ENCODE peak calls at places on chromosomes 13 and 19, in seven cellular contexts. J is AG09319, M is Peyer's patch, H is fibroblast of lung, U is foreskin keratinocyte, V is body of pancreas, Y is IMR-90. I is an unnamed sample.

GRCh38 chr19:38055040-38055439 is 148.0 kb downstream of the SIPA1L3 start:
- DNase-seq in H (no peak), M (no peak), U (no peak), Y (no peak), J (no peak), V (no peak), I (no peak)

GRCh38 chr13:56015919-56016318 is 1124.8 kb upstream of the PRR20A start:
- DNase-seq in Y (no peak), J (no peak), V (no peak), H (no peak), U (no peak), M (no peak), I (no peak)

GRCh38 chr13:68056816-68057710 is 826.9 kb upstream of the PCDH9 start:
- DNase-seq in U (peak), Y (peak), J (no peak), V (no peak), M (no peak), H (peak), I (peak)

GRCh38 chr13:20654156-20654555 is 49.3 kb upstream of the IL17D start:
- DNase-seq in H (peak), V (no peak), M (no peak), U (no peak), J (no peak), Y (peak), I (no peak)

GRCh38 chr19:12944064-12944674 is 1.5 kb upstream of the RAD23A start:
- DNase-seq in U (no peak), J (no peak), H (no peak), Y (no peak), M (no peak), V (no peak), I (no peak)

GRCh38 chr13:44818016-44818415 is 171.3 kb downstream of the NUFIP1 start:
- DNase-seq in Y (no peak), H (no peak), V (no peak), U (no peak), J (no peak), M (no peak), I (no peak)

GRCh38 chr13:85519363-85519762 is 279.9 kb downstream of the SLITRK6 start:
- DNase-seq in H (no peak), M (no peak), U (no peak), J (no peak), V (no peak), Y (no peak), I (no peak)

GRCh38 chr19:14520543-14520942 is 2.3 kb upstream of the DNAJB1 start:
- DNase-seq in J (no peak), H (no peak), M (no peak), U (no peak), Y (no peak), V (no peak), I (no peak)

GRCh38 chr19:291561-292280 is 518 bp upstream of the PLPP2 start:
- DNase-seq in U (no peak), M (no peak), J (no peak), Y (no peak), H (no peak), V (no peak), I (no peak)

GRCh38 chr13:27634791-27635190 is 13.1 kb downstream of the POLR1D start:
- DNase-seq in Y (no peak), J (no peak), M (no peak), U (no peak), H (no peak), V (no peak), I (no peak)

GRCh38 chr13:58955546-58956385 is 1208.0 kb downstream of the DIAPH3 start:
- DNase-seq in V (no peak), H (no peak), M (no peak), U (no peak), Y (no peak), J (no peak), I (no peak)

GRCh38 chr13:30735025-30735967 is at the start of gene ALOX5AP:
- DNase-seq in M (peak), U (no peak), Y (no peak), J (no peak), V (no peak), H (no peak), I (no peak)

GRCh38 chr13:19607523-19608078 is 25.9 kb upstream of the MPHOSPH8 start:
- DNase-seq in J (no peak), M (no peak), Y (no peak), U (no peak), H (peak), V (no peak), I (no peak)

GRCh38 chr19:15452111-15453047 is 2.6 kb upstream of the WIZ start:
- DNase-seq in V (peak), J (peak), M (peak), H (peak), U (peak), Y (peak), I (peak)

GRCh38 chr19:3893509-3894179 is 13.2 kb downstream of the ATCAY start:
- DNase-seq in V (no peak), U (no peak), J (no peak), M (no peak), H (no peak), Y (no peak), I (no peak)

GRCh38 chr19:16586477-16586871 is 14.3 kb upstream of the SLC35E1 start:
- DNase-seq in V (no peak), Y (no peak), M (no peak), U (no peak), H (no peak), J (no peak), I (no peak)

GRCh38 chr13:33174980-33175379 is 110.6 kb downstream of the STARD13 start:
- DNase-seq in J (peak), H (peak), Y (peak), V (no peak), U (no peak), M (no peak), I (no peak)

GRCh38 chr19:53962887-53963435 is at the start of gene CACNG8:
- DNase-seq in M (no peak), U (no peak), V (no peak), J (no peak), Y (no peak), H (no peak), I (no peak)

GRCh38 chr19:15251749-15252397 is 19.6 kb upstream of the EPHX3 start:
- DNase-seq in J (peak), M (peak), V (peak), Y (peak), H (peak), U (no peak), I (peak)

GRCh38 chr13:47628666-47629065 is 372.4 kb downstream of the SUCLA2 start:
- DNase-seq in U (no peak), H (peak), Y (peak), V (no peak), M (no peak), J (no peak), I (no peak)

GRCh38 chr19:4185413-4186086 is 3.1 kb downstream of the ANKRD24 start:
- DNase-seq in H (no peak), M (no peak), Y (no peak), J (no peak), U (no peak), V (no peak), I (no peak)

GRCh38 chr13:77853701-77854100 is 64.9 kb downstream of the EDNRB start:
- DNase-seq in U (no peak), H (no peak), Y (no peak), M (no peak), V (no peak), J (no peak), I (peak)

GRCh38 chr19:33063356-33064116 is 1.2 kb downstream of the RHPN2 start:
- DNase-seq in V (peak), H (peak), J (no peak), M (no peak), Y (peak), U (no peak), I (no peak)

DNA sequence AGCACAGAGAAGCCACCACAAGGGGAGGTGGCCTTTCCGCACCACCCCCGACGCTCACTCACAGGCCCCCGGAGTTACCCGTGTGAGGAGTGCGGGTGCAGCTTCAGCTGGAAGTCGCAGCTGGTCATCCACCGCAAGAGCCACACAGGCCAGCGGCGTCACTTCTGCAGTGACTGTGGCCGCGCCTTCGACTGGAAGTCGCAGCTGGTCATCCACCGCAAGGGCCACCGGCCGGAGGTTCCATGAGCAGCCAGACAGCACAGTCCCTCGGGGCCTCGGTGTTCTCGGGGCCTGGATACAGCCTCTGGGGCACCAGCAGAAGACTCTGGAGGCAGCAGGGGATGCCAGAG is 4.3 kb downstream of the ZNF446 start:
- DNase-seq in M (no peak), Y (no peak), J (no peak), V (no peak), U (no peak), H (no peak), I (no peak)
- TF ChIP-seq CTCF in M (no peak), Y (no peak), J (no peak), V (no peak), U (no peak), H (no peak), I (no peak)

GRCh38 chr13:79440958-79441553 is 35.0 kb upstream of the RBM26 start:
- DNase-seq in J (no peak), Y (no peak), H (no peak), V (no peak), M (no peak), U (no peak), I (no peak)
- TF ChIP-seq CTCF in J (no peak), Y (no peak), H (no peak), V (no peak), M (no peak), U (no peak), I (no peak)

GRCh38 chr19:45150731-45151725 is 9.8 kb downstream of the NKPD1 start:
- DNase-seq in Y (no peak), H (no peak), V (no peak), J (no peak), M (no peak), U (no peak), I (no peak)

GRCh38 chr19:45151821-45152503 is 8.8 kb downstream of the NKPD1 start:
- DNase-seq in Y (no peak), U (no peak), M (no peak), H (no peak), J (no peak), V (no peak), I (no peak)

GRCh38 chr19:45153339-45154063 is 7.3 kb downstream of the NKPD1 start:
- DNase-seq in U (no peak), V (no peak), H (peak), J (no peak), Y (peak), M (no peak), I (peak)

GRCh38 chr19:45154064-45154827 is 6.5 kb downstream of the NKPD1 start:
- DNase-seq in V (no peak), J (no peak), Y (peak), H (peak), U (no peak), M (no peak), I (peak)

DNA sequence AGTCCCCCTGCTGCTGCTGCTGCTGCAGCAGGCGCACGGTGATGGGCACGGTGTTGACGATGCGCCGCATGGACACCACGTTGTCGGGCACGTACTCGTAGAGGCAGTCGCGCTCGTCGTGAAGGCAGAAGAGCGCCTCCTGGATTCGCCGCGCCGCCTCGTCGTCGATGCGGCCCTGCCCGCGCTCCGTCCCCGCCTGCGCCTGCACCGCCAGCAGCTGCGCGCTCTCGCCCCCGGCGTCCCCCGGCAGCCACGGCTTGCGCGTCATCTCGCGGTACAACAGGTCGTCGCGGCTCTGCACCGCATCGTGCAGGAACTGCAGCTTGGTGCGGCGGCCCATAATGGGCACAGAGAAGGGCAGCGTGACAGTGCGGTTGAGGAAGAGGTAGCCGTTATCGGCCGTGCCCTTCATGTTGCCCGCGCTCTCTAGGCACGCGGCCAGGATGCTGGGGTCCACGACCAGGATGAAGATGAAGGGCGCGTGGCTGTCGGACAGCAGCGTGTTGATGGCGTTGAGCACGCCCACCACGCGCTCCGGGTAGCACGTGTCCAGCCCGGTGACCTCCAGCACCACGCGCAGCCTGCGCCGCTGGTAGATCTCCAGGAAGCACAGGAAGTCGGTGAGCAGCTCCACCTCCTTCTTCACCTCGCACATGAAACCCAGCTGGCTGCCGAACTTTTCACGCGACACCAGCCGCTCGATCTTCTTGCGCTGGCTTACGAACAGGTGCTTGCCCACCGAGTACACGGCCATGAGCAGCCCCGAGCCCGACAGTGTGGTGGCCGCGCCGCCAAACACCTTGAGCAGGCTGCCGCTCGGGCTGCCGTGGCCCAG is 8.1 kb downstream of the NKPD1 start:
- DNase-seq in H (peak), J (no peak), U (no peak), V (peak), M (peak), Y (peak), I (no peak)
- TF ChIP-seq CTCF in H (no peak), J (peak), U (peak), V (no peak), M (no peak), Y (no peak), I (peak)

DNA sequence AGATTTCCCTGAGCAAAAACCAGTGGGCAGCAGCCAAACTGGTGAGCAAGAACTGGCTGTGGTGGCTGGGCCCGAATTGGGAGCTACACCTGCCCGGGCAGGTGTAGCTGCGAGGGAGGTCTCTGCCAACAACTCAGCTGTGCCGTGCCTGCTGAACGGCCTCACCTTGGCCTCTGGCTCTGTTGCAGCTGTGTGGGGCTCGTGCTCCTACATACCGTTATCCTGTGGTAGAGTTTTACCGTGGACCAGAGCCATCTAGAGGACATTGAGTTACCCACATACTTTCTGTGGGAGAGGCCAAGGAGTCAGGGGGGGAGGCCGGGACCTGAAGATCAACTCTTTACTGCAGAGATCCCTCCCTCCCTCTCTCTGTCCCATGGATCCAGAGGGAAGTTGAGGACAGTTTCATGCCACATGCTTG is 113.2 kb downstream of the TM9SF2 start:
- DNase-seq in J (no peak), Y (no peak), M (peak), U (peak), V (peak), H (no peak), I (no peak)
- TF ChIP-seq CTCF in J (no peak), Y (peak), M (peak), U (peak), V (peak), H (no peak), I (peak)

DNA sequence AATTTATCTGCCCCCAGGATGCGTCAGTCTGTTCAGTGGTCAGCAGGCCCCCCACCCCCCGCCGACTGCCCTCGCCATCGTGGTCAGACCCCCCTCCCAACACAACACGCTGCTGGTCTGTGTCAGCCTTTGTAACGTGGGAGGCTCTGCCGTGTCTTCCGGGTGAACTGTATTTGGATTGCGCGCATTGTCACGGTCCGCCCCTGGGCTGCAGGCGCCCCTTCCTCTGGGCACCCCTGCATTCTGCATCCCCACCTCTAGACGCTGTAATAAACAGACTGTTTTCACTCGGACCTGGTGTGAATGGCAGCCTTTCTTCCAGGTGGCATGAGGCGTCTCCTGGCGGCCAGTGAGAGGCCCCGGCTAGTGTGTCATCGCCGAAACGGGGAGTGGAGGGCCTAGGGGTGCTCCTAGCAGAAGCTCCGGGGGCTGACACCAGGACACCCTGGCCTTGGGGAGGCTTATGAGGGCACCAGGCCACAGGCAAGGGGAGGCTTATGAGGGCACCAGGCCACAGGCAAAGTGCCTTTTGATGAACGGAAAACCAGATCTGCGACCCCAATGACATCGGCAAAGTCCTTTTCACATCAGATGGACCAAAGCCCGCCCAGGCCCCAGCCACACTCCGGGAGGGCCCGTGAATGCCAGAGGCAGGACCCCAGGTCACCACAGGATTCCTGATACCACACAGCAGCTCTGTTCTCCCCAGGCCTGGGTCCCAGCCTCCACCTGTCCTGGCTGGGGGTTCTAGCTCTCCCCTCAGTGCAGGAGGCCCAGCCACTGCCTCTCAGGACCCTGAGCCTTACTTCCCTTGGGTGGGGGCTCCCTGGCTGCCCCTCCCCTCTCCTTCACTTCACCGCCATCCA is 3.6 kb downstream of the PLEKHJ1 start:
- DNase-seq in V (no peak), M (no peak), H (no peak), U (no peak), J (no peak), Y (no peak), I (no peak)
- TF ChIP-seq CTCF in V (no peak), M (no peak), H (no peak), U (no peak), J (no peak), Y (no peak), I (no peak)

DNA sequence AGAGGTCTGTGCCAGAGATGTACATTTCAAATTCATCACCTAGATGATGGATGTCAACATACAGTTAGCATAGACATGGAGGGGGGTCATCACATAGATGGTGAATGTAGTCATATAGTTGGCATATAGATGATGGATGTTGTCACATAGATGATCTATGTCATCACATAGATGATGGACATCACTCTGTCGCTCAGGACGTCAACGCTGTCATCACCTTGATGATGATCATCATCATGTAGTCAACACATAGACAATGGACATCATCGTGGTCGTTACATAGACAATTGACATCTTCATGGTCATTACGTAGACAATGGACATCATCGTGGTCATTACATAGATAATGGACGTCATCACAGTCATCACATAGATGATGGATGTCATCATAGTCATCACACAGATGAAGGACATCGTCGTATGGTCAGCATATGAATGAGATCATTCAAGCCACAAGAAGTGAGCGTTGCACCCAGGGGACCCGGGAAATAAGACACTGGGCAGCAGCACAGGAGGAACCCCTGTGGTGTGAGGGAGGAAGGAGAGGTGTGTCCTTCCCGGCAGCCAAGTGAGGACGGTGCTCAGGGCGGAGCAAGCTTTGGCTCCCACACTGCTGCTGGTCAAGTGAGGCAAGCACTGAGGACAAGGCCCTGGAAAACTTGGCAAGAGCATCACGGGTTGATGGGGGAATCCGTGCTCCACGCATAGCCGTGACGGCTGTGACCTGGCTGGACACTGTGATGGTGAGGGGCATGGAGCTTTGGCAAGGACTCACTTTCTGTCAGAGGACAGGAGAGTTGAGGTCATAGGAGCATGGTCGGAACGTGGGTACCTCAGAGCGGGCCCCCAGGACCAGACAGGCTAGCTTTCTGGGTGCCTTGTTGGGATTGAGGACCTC is 28.7 kb upstream of the SLC15A1 start:
- DNase-seq in M (no peak), Y (no peak), V (no peak), H (no peak), J (no peak), U (no peak), I (no peak)
- TF ChIP-seq CTCF in M (no peak), Y (no peak), V (no peak), H (no peak), J (no peak), U (no peak), I (no peak)

I was measured in retinal pigment epithelial cell.